ENCODE peak calls at places on chromosome 18, in nine cellular contexts. One of them, this sample, is unnamed.

GRCh38 chr18:60471652-60472051 is 99.1 kb upstream of the MC4R start:
- DNase-seq in astrocyte of the spinal cord: peak; percentile 64
- DNase-seq in fibroblast of the aortic adventitia: peak; percentile 15
- DNase-seq in Panc1: no peak
- DNase-seq in psoas muscle: no peak
- DNase-seq in PC-9: no peak
- DNase-seq in K562: no peak
- DNase-seq in kidney epithelial cell: peak; percentile 61
- DNase-seq in fibroblast of mammary gland: no peak
- DNase-seq in this sample: peak; percentile 69

GRCh38 chr18:67919316-67919715 is 402.8 kb upstream of the DSEL start:
- DNase-seq in K562: no peak
- DNase-seq in PC-9: no peak
- DNase-seq in astrocyte of the spinal cord: no peak
- DNase-seq in psoas muscle: no peak
- DNase-seq in Panc1: no peak
- DNase-seq in fibroblast of the aortic adventitia: no peak
- DNase-seq in kidney epithelial cell: no peak
- DNase-seq in fibroblast of mammary gland: peak; percentile 20
- DNase-seq in this sample: no peak

GRCh38 chr18:8607776-8608682 is 1.2 kb upstream of the RAB12 start:
- DNase-seq in fibroblast of the aortic adventitia: peak; percentile 49
- DNase-seq in fibroblast of mammary gland: peak; percentile 67
- DNase-seq in Panc1: no peak
- DNase-seq in astrocyte of the spinal cord: no peak
- DNase-seq in PC-9: no peak
- DNase-seq in K562: no peak
- DNase-seq in kidney epithelial cell: peak; percentile 63
- DNase-seq in psoas muscle: no peak
- DNase-seq in this sample: peak; percentile 73

GRCh38 chr18:62529597-62529996 is 6.8 kb downstream of the ZCCHC2 start:
- DNase-seq in fibroblast of the aortic adventitia: no peak
- DNase-seq in astrocyte of the spinal cord: no peak
- DNase-seq in Panc1: no peak
- DNase-seq in psoas muscle: no peak
- DNase-seq in PC-9: no peak
- DNase-seq in kidney epithelial cell: no peak
- DNase-seq in fibroblast of mammary gland: no peak
- DNase-seq in K562: no peak
- DNase-seq in this sample: no peak

GRCh38 chr18:46481048-46481846 is 175.8 kb downstream of the LOXHD1 start:
- DNase-seq in fibroblast of mammary gland: peak; percentile 47
- DNase-seq in PC-9: peak; percentile 33
- DNase-seq in Panc1: no peak
- DNase-seq in fibroblast of the aortic adventitia: peak; percentile 48
- DNase-seq in psoas muscle: no peak
- DNase-seq in astrocyte of the spinal cord: peak; percentile 34
- DNase-seq in K562: peak; percentile 39
- DNase-seq in kidney epithelial cell: no peak
- DNase-seq in this sample: peak; percentile 6

GRCh38 chr18:10912790-10913560 is 236.4 kb downstream of the PIEZO2 start:
- DNase-seq in fibroblast of mammary gland: peak; percentile 81
- DNase-seq in fibroblast of the aortic adventitia: peak; percentile 86
- DNase-seq in Panc1: no peak
- DNase-seq in K562: no peak
- DNase-seq in psoas muscle: peak; percentile 36
- DNase-seq in kidney epithelial cell: peak; percentile 56
- DNase-seq in PC-9: no peak
- DNase-seq in astrocyte of the spinal cord: peak; percentile 89
- DNase-seq in this sample: peak; percentile 63

GRCh38 chr18:21682276-21683051 is 22.1 kb downstream of the ABHD3 start:
- DNase-seq in astrocyte of the spinal cord: peak; percentile 72
- DNase-seq in fibroblast of the aortic adventitia: peak; percentile 82
- DNase-seq in PC-9: no peak
- DNase-seq in psoas muscle: no peak
- DNase-seq in K562: no peak
- DNase-seq in Panc1: no peak
- DNase-seq in fibroblast of mammary gland: peak; percentile 85
- DNase-seq in kidney epithelial cell: peak; percentile 70
- DNase-seq in this sample: peak; percentile 66

GRCh38 chr18:3610818-3611217 is 160.8 kb downstream of the TGIF1 start:
- DNase-seq in fibroblast of mammary gland: peak; percentile 72
- DNase-seq in psoas muscle: no peak
- DNase-seq in Panc1: no peak
- DNase-seq in fibroblast of the aortic adventitia: no peak
- DNase-seq in kidney epithelial cell: no peak
- DNase-seq in K562: no peak
- DNase-seq in PC-9: no peak
- DNase-seq in astrocyte of the spinal cord: no peak
- DNase-seq in this sample: no peak

GRCh38 chr18:45876131-45876530 is 50.7 kb downstream of the SIGLEC15 start:
- DNase-seq in fibroblast of mammary gland: no peak
- DNase-seq in psoas muscle: no peak
- DNase-seq in astrocyte of the spinal cord: peak; percentile 53
- DNase-seq in Panc1: no peak
- DNase-seq in K562: no peak
- DNase-seq in kidney epithelial cell: no peak
- DNase-seq in fibroblast of the aortic adventitia: no peak
- DNase-seq in PC-9: no peak
- DNase-seq in this sample: no peak

GRCh38 chr18:48973731-48974130 is 23.0 kb upstream of the SMAD7 start:
- DNase-seq in K562: no peak
- DNase-seq in PC-9: no peak
- DNase-seq in fibroblast of mammary gland: no peak
- DNase-seq in astrocyte of the spinal cord: no peak
- DNase-seq in kidney epithelial cell: no peak
- DNase-seq in psoas muscle: no peak
- DNase-seq in Panc1: no peak
- DNase-seq in fibroblast of the aortic adventitia: no peak
- DNase-seq in this sample: no peak

GRCh38 chr18:11398625-11399024 is 210.8 kb upstream of the SLC35G4 start:
- DNase-seq in kidney epithelial cell: no peak
- DNase-seq in fibroblast of mammary gland: peak; percentile 13
- DNase-seq in PC-9: no peak
- DNase-seq in K562: no peak
- DNase-seq in astrocyte of the spinal cord: no peak
- DNase-seq in psoas muscle: no peak
- DNase-seq in Panc1: no peak
- DNase-seq in fibroblast of the aortic adventitia: no peak
- DNase-seq in this sample: no peak

GRCh38 chr18:13801260-13801601 is 22.7 kb upstream of the MC5R start:
- DNase-seq in psoas muscle: no peak
- DNase-seq in fibroblast of mammary gland: no peak
- DNase-seq in Panc1: no peak
- DNase-seq in astrocyte of the spinal cord: no peak
- DNase-seq in fibroblast of the aortic adventitia: no peak
- DNase-seq in kidney epithelial cell: no peak
- DNase-seq in PC-9: no peak
- DNase-seq in K562: no peak
- DNase-seq in this sample: no peak

GRCh38 chr18:50456285-50456684 is 81.4 kb downstream of the SKA1 start:
- DNase-seq in kidney epithelial cell: no peak
- DNase-seq in astrocyte of the spinal cord: no peak
- DNase-seq in PC-9: no peak
- DNase-seq in Panc1: no peak
- DNase-seq in fibroblast of mammary gland: no peak
- DNase-seq in psoas muscle: no peak
- DNase-seq in K562: no peak
- DNase-seq in fibroblast of the aortic adventitia: no peak
- DNase-seq in this sample: no peak

GRCh38 chr18:8364385-8364784 is 244.9 kb upstream of the RAB12 start:
- DNase-seq in K562: no peak
- DNase-seq in fibroblast of mammary gland: no peak
- DNase-seq in kidney epithelial cell: no peak
- DNase-seq in Panc1: no peak
- DNase-seq in PC-9: no peak
- DNase-seq in astrocyte of the spinal cord: no peak
- DNase-seq in psoas muscle: no peak
- DNase-seq in fibroblast of the aortic adventitia: peak; percentile 35
- DNase-seq in this sample: no peak

GRCh38 chr18:23106575-23106974 is 28.7 kb upstream of the CABLES1 start:
- DNase-seq in PC-9: peak; percentile 79
- DNase-seq in astrocyte of the spinal cord: peak; percentile 97
- DNase-seq in fibroblast of mammary gland: peak; percentile 97
- DNase-seq in K562: no peak
- DNase-seq in kidney epithelial cell: peak; percentile 95
- DNase-seq in fibroblast of the aortic adventitia: peak; percentile 68
- DNase-seq in Panc1: peak; percentile 93
- DNase-seq in psoas muscle: no peak
- DNase-seq in this sample: peak; percentile 95

GRCh38 chr18:33440011-33440383 is 524 bp downstream of the CCDC178 start:
- DNase-seq in astrocyte of the spinal cord: peak; percentile 79
- DNase-seq in kidney epithelial cell: peak; percentile 19
- DNase-seq in PC-9: no peak
- DNase-seq in fibroblast of mammary gland: peak; percentile 67
- DNase-seq in fibroblast of the aortic adventitia: peak; percentile 52
- DNase-seq in psoas muscle: no peak
- DNase-seq in K562: peak; percentile 18
- DNase-seq in Panc1: no peak
- DNase-seq in this sample: peak; percentile 12
- H3K4me3 ChIP-seq in astrocyte of the spinal cord: peak overlapping the region; percentile 53
- H3K4me3 ChIP-seq in kidney epithelial cell: peak overlapping the region; percentile 52
- H3K4me3 ChIP-seq in PC-9: no peak overlapping the region
- H3K4me3 ChIP-seq in fibroblast of mammary gland: peak overlapping the region; percentile 33
- H3K4me3 ChIP-seq in fibroblast of the aortic adventitia: peak overlapping the region; percentile 51
- H3K4me3 ChIP-seq in psoas muscle: no peak overlapping the region
- H3K4me3 ChIP-seq in K562: no peak overlapping the region
- H3K4me3 ChIP-seq in Panc1: no peak overlapping the region
- H3K4me3 ChIP-seq in this sample: peak overlapping the region; percentile 52

DNA sequence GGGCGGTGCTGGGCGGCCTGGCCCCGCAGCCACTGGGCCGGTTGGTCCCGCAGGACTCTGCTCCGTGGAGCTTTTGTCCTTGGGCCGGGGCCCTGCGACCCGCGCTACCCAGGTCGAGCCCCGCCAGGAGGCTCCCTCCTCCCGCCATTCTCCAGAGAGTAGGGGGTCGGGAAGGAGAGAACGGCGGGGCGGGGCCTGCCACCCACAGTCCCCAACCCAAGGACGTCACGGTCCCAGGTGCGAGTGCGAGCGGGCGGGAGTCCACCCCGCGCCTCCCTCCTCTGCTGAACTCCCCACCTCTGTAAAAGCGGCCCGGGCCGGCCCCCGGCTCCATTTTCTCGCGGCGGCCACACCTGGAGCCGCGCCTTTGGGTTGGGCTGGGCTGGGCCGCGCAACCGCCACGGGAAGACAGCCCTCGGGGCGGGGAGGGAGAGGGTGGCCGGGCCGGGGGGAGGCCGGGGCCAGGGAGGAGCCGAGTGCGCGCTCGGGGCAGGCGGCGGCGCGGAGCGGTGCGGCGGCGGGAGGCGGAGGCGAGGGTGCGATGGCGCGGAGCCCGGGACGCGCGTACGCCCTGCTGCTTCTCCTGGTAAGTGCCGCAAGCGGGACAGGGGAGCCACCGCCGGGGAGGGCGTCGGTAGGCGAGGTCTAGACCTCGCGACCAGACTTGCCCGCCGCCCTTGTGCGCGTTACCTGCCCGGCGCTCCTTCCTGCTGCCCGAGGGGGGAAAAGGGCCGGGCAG is at the start of gene DSG2:
- DNase-seq in PC-9: peak; percentile 80
- DNase-seq in Panc1: no peak
- DNase-seq in astrocyte of the spinal cord: peak; percentile 28
- DNase-seq in fibroblast of mammary gland: peak; percentile 8
- DNase-seq in kidney epithelial cell: no peak
- DNase-seq in fibroblast of the aortic adventitia: no peak
- DNase-seq in K562: peak; percentile 88
- DNase-seq in psoas muscle: peak; percentile 40
- DNase-seq in this sample: no peak
- TF ChIP-seq CTCF in PC-9: no peak
- TF ChIP-seq CTCF in Panc1: no peak
- TF ChIP-seq CTCF in astrocyte of the spinal cord: no peak
- TF ChIP-seq CTCF in fibroblast of mammary gland: no peak
- TF ChIP-seq CTCF in kidney epithelial cell: no peak
- TF ChIP-seq CTCF in fibroblast of the aortic adventitia: no peak
- TF ChIP-seq CTCF in K562: no peak
- TF ChIP-seq CTCF in psoas muscle: no peak
- TF ChIP-seq CTCF in this sample: no peak

DNA sequence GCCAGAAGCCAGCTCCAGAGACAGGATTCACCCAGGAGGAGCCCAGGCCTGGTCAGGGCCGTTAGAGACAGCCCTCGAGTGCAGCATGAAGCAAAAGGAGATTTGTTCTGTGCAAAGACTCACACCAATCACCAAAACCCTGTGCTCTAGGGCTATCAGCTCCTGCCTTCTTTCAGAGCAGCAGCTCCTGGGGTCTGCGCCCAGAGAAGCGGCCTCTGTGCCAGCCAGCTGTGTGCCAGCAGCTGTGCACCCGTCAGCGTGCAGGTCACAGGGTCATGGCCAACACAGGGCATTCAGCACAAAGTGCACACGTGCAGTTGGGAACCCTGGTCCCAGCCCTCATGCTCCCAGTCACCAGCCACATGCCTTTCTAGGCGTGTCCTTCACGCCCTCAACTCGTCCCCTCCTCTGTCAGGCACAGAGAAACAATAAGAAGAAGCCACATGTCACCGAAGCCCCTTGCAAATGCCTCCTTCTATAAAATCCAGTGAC is 49.3 kb downstream of the ZNF516 start:
- DNase-seq in kidney epithelial cell: no peak
- DNase-seq in K562: no peak
- DNase-seq in astrocyte of the spinal cord: no peak
- DNase-seq in fibroblast of mammary gland: no peak
- DNase-seq in PC-9: no peak
- DNase-seq in Panc1: no peak
- DNase-seq in fibroblast of the aortic adventitia: no peak
- DNase-seq in psoas muscle: no peak
- DNase-seq in this sample: no peak
- H3K4me3 ChIP-seq in kidney epithelial cell: no peak overlapping the region
- H3K4me3 ChIP-seq in K562: no peak overlapping the region
- H3K4me3 ChIP-seq in astrocyte of the spinal cord: no peak overlapping the region
- H3K4me3 ChIP-seq in fibroblast of mammary gland: peak overlapping the region; percentile 4
- H3K4me3 ChIP-seq in PC-9: no peak overlapping the region
- H3K4me3 ChIP-seq in Panc1: no peak overlapping the region
- H3K4me3 ChIP-seq in fibroblast of the aortic adventitia: peak overlapping the region; percentile 32
- H3K4me3 ChIP-seq in psoas muscle: no peak overlapping the region
- H3K4me3 ChIP-seq in this sample: no peak overlapping the region

DNA sequence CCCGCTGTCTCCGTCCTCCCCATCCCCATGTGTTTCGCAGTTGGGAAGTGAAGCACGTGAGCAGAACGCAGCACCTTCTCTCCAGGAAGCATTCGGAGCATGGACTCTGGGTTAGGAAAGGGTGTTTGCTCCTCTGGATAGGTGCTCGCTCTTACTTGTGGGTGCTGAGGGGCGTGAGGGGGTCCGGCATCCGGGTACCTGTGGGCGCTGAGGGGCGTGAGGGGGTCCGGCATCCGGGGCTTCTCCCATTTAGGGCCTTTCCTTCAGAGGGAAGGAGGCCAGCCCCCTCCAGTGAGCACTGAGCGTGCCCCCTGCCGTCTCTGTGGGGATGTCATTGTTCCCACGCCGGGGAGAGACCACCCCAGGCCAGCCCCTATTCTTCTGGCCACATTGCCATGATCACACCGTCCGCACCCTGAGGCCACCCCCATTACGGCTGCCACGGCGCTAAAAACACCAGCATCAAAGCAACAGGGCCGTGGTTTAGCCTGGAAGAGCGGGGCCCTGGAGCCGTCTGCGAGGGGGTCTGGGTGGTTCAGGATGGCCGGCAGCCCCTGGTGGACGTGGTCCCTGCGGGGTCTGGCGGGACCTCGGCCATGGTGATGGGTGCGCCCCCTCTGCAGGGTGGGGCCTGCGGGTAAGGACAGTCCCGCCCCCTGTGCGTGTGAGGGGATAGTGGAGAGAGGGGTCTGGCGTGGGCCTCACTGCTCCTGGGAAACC is 41.0 kb downstream of the NFATC1 start:
- DNase-seq in PC-9: no peak
- DNase-seq in kidney epithelial cell: no peak
- DNase-seq in fibroblast of mammary gland: no peak
- DNase-seq in psoas muscle: no peak
- DNase-seq in Panc1: no peak
- DNase-seq in astrocyte of the spinal cord: no peak
- DNase-seq in K562: no peak
- DNase-seq in fibroblast of the aortic adventitia: no peak
- DNase-seq in this sample: no peak
- TF ChIP-seq CTCF in PC-9: no peak
- TF ChIP-seq CTCF in kidney epithelial cell: no peak
- TF ChIP-seq CTCF in fibroblast of mammary gland: no peak
- TF ChIP-seq CTCF in psoas muscle: no peak
- TF ChIP-seq CTCF in Panc1: no peak
- TF ChIP-seq CTCF in astrocyte of the spinal cord: no peak
- TF ChIP-seq CTCF in K562: no peak
- TF ChIP-seq CTCF in fibroblast of the aortic adventitia: no peak
- TF ChIP-seq CTCF in this sample: no peak